ENCODE peak calls at places on chromosome 7, in eight cellular contexts. D is IMR-90, S is pancreas, C is dorsolateral prefrontal cortex, E is endodermal cell, Q is H9, P is thoracic aorta, G is body of pancreas. J is an unnamed sample.
A peak's percentile ranks its signal among the peaks of the same experiment; 100 is the strongest.

GRCh38 chr7:34949356-34949755 is 87.9 kb downstream of the DPY19L1 start:
- DNase-seq in S (no peak), C (no peak), P (no peak), D (peak; percentile 54), E (no peak), Q (no peak), G (no peak), J (no peak)

GRCh38 chr7:117036836-117037235 is 83.5 kb downstream of the ST7 start:
- DNase-seq in P (no peak), E (no peak), G (no peak), C (no peak), Q (no peak), D (no peak), S (no peak), J (no peak)

GRCh38 chr7:151422212-151422611 is 12.4 kb upstream of the WDR86 start:
- DNase-seq in G (no peak), C (no peak), S (no peak), E (no peak), D (no peak), Q (no peak), P (no peak), J (no peak)

GRCh38 chr7:129779602-129780256 is 168.2 kb downstream of the NRF1 start:
- DNase-seq in D (no peak), G (peak; percentile 82), C (no peak), P (no peak), S (peak; percentile 84), Q (no peak), E (no peak), J (peak; percentile 2)

GRCh38 chr7:67267914-67268313 is 271.3 kb downstream of the TYW1 start:
- DNase-seq in D (no peak), E (peak; percentile 91), P (no peak), Q (peak; percentile 39), S (no peak), G (no peak), C (no peak), J (no peak)

GRCh38 chr7:138478499-138478908 is 18.4 kb downstream of the TRIM24 start:
- DNase-seq in Q (no peak), P (no peak), D (no peak), S (no peak), E (no peak), G (no peak), C (no peak), J (no peak)

GRCh38 chr7:42095791-42096190 is 141.2 kb downstream of the GLI3 start:
- DNase-seq in D (no peak), G (no peak), S (no peak), P (no peak), C (no peak), E (no peak), Q (no peak), J (no peak)

GRCh38 chr7:135386181-135386580 is 123.7 kb downstream of the CNOT4 start:
- DNase-seq in P (no peak), Q (no peak), G (no peak), C (no peak), D (peak; percentile 17), S (no peak), E (no peak), J (no peak)

GRCh38 chr7:93890464-93891068 is at the start of gene TFPI2:
- DNase-seq in P (peak; percentile 13), E (peak; percentile 86), Q (peak; percentile 70), S (peak; percentile 42), C (no peak), D (peak; percentile 83), G (peak; percentile 51), J (peak; percentile 45)

GRCh38 chr7:157981778-157982177 is 605.8 kb downstream of the PTPRN2 start:
- DNase-seq in G (no peak), S (no peak), D (no peak), P (no peak), E (peak; percentile 33), C (no peak), Q (peak; percentile 19), J (no peak)

GRCh38 chr7:96093435-96093834 is 228.5 kb downstream of the SLC25A13 start:
- DNase-seq in E (no peak), D (peak; percentile 91), G (no peak), S (no peak), P (no peak), Q (no peak), C (no peak), J (no peak)

GRCh38 chr7:64880322-64881297 is 22.5 kb upstream of the ZNF273 start:
- DNase-seq in E (peak; percentile 15), P (no peak), Q (peak; percentile 10), S (no peak), C (no peak), D (no peak), G (no peak), J (no peak)

GRCh38 chr7:122311280-122311679 is 6.7 kb upstream of the FEZF1 start:
- DNase-seq in Q (peak; percentile 64), P (no peak), S (no peak), G (no peak), D (no peak), E (peak; percentile 77), C (no peak), J (no peak)

GRCh38 chr7:5296015-5296621 is 13.4 kb downstream of the SLC29A4 start:
- DNase-seq in G (no peak), E (no peak), Q (no peak), P (no peak), C (no peak), D (no peak), S (no peak), J (no peak)

GRCh38 chr7:150340875-150341262 is 560 bp downstream of the RARRES2 start:
- DNase-seq in C (no peak), P (no peak), G (no peak), S (no peak), Q (no peak), E (peak; percentile 58), D (no peak), J (no peak)
- H3K27ac ChIP-seq in C (no peak overlapping the region), P (peak overlapping the region; percentile 45), G (peak overlapping the region; percentile 78), S (peak overlapping the region; percentile 87), Q (no peak overlapping the region), E (no peak overlapping the region), D (peak overlapping the region; percentile 34), J (no peak overlapping the region)

DNA sequence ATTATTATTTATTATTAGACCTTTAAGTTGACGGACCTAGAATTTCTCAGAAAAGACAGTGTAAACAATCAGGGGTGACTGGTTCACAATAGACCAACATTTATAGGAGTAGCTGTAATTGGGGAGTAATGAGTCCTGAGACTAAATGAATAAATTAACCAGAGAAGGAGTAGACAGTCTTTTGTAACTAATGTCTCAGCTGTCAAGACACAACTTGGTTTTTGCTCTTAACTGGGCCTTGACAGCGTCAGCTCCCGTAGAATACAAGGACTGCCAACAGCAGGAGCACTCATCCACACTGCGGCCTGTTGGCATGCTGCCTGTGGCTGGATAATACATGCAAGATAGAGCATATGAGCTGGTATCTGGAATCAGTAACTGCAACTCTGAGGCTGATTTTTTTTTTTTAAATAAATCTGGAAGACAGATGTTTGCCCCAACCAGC is 123.9 kb downstream of the CACNA2D1 start:
- DNase-seq in C (peak; percentile 96), P (peak; percentile 3), G (peak; percentile 55), S (peak; percentile 18), E (no peak), Q (no peak), D (peak; percentile 88), J (no peak)
- H3K27ac ChIP-seq in C (peak overlapping the region; percentile 67), P (no peak overlapping the region), G (no peak overlapping the region), S (no peak overlapping the region), E (peak overlapping the region; percentile 58), Q (no peak overlapping the region), D (no peak overlapping the region), J (no peak overlapping the region)

GRCh38 chr7:121021266-121021969 is 32.9 kb downstream of the CPED1 start:
- DNase-seq in C (no peak), S (no peak), Q (no peak), G (no peak), E (no peak), P (no peak), D (no peak), J (no peak)
- H3K27ac ChIP-seq in C (no peak overlapping the region), S (no peak overlapping the region), Q (no peak overlapping the region), G (no peak overlapping the region), E (no peak overlapping the region), P (peak overlapping the region; percentile 65), D (no peak overlapping the region), J (peak overlapping the region; percentile 52)

GRCh38 chr7:102872460-102872859 is 40.3 kb upstream of the LRRC17 start:
- DNase-seq in D (peak; percentile 98), Q (no peak), P (no peak), S (no peak), C (no peak), E (no peak), G (no peak), J (no peak)
- H3K27ac ChIP-seq in D (no peak overlapping the region), Q (no peak overlapping the region), P (peak overlapping the region; percentile 36), S (no peak overlapping the region), C (no peak overlapping the region), E (no peak overlapping the region), G (no peak overlapping the region), J (peak overlapping the region; percentile 95)

DNA sequence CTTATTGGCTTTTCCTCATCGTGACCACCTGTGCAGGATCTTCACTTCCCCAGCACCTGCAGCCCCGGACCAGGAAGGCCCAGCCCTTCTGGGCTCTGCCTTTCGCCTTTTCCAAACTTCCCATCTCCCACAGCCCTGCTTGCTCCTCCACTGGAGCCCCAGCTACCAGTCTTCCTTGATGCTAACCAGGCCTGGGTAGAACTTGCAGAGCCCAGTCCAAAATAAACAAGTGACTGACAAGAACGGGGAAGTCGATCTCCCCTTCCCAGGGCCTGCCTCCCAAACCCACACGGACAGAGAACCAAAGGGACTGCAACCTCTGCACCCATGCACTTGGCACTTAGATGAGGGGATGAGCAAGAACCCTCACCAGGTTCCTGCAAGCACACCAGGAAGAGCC is 154.9 kb upstream of the C7orf33 start:
- DNase-seq in P (no peak), C (no peak), S (no peak), Q (no peak), D (no peak), E (no peak), G (no peak), J (no peak)
- H3K27ac ChIP-seq in P (no peak overlapping the region), C (no peak overlapping the region), S (no peak overlapping the region), Q (no peak overlapping the region), D (no peak overlapping the region), E (no peak overlapping the region), G (no peak overlapping the region), J (no peak overlapping the region)